ENCODE peak calls at places on chromosomes 7 and 10, in five cellular contexts. I, Y, F, T and R are unnamed samples. For H3K27me3, the result is how much of the 10 kb centered on the place peaks cover.

GRCh38 chr7:40507166-40507565 is 372.4 kb downstream of the SUGCT start:
- DNase-seq in T (no peak), Y (no peak), F (no peak), I (no peak), R (no peak)

GRCh38 chr10:122258136-122259074 is 12.7 kb upstream of the BTBD16 start:
- DNase-seq in F (no peak), T (no peak), Y (no peak), I (peak), R (no peak)

GRCh38 chr7:90834771-90835170 is 238.7 kb downstream of the CDK14 start:
- DNase-seq in T (no peak), I (no peak), Y (no peak), F (no peak), R (no peak)

GRCh38 chr10:132961-133898 is 2.0 kb upstream of the ZMYND11 start:
- DNase-seq in T (no peak), Y (no peak), F (no peak), I (peak), R (no peak)

GRCh38 chr10:92074126-92074887 is 150.7 kb downstream of the BTAF1 start:
- DNase-seq in T (no peak), Y (no peak), F (no peak), I (no peak), R (no peak)

GRCh38 chr10:90993340-90993739 is 72.5 kb upstream of the ANKRD1 start:
- DNase-seq in I (no peak), T (no peak), Y (no peak), F (no peak), R (no peak)

GRCh38 chr7:26156454-26157365 is 4.7 kb downstream of the NFE2L3 start:
- DNase-seq in I (peak), F (peak), Y (peak), T (no peak), R (peak)

GRCh38 chr7:78489423-78489822 is 690.9 kb downstream of the PHTF2 start:
- DNase-seq in F (no peak), T (no peak), I (no peak), Y (no peak), R (no peak)

GRCh38 chr10:122854648-122855047 is 9.0 kb upstream of the CUZD1 start:
- DNase-seq in Y (no peak), T (no peak), I (peak), F (no peak), R (no peak)

GRCh38 chr10:86031-86430 is 36.9 kb upstream of the TUBB8 start:
- DNase-seq in I (no peak), Y (no peak), T (no peak), F (no peak), R (no peak)

GRCh38 chr7:47379629-47380324 is 202.1 kb downstream of the TNS3 start:
- DNase-seq in Y (no peak), I (no peak), F (no peak), T (peak), R (no peak)

GRCh38 chr7:111041577-111041976 is 49.4 kb upstream of the LRRN3 start:
- DNase-seq in Y (no peak), T (no peak), F (no peak), I (no peak), R (no peak)

GRCh38 chr10:132891994-132892393 is 50.4 kb downstream of the CFAP46 start:
- DNase-seq in Y (no peak), T (no peak), I (no peak), F (no peak), R (no peak)

GRCh38 chr10:7756360-7756992 is 31.3 kb downstream of the KIN start:
- DNase-seq in Y (no peak), I (no peak), T (no peak), F (peak), R (no peak)

GRCh38 chr10:133439517-133440461 is 14.0 kb upstream of the SCART1 start:
- DNase-seq in F (no peak), I (no peak), Y (no peak), T (no peak), R (no peak)

GRCh38 chr7:155986497-155987160 is 174.4 kb upstream of the SHH start:
- DNase-seq in Y (no peak), F (no peak), I (no peak), T (no peak), R (no peak)

GRCh38 chr10:97903128-97904025 is 53.7 kb downstream of the GOLGA7B start:
- DNase-seq in F (no peak), I (no peak), T (no peak), Y (no peak), R (no peak)

GRCh38 chr10:68112837-68113236 is 3.5 kb downstream of the MYPN start:
- DNase-seq in T (no peak), Y (no peak), F (no peak), I (no peak), R (no peak)

GRCh38 chr10:68107651-68108449 is 1.4 kb upstream of the MYPN start:
- DNase-seq in I (no peak), T (no peak), Y (no peak), F (no peak), R (no peak)

GRCh38 chr10:68111580-68111979 is 2.3 kb downstream of the MYPN start:
- DNase-seq in I (no peak), T (no peak), F (no peak), Y (no peak), R (no peak)

GRCh38 chr10:68109312-68109711 is at the start of gene MYPN:
- DNase-seq in I (no peak), T (peak), Y (no peak), F (no peak), R (no peak)

GRCh38 chr10:68110027-68110426 is 739 bp downstream of the MYPN start:
- DNase-seq in T (no peak), I (no peak), F (no peak), Y (no peak), R (no peak)
- H3K4me3 ChIP-seq in T (peak), I (no peak), F (no peak), Y (no peak), R (no peak)

GRCh38 chr10:103849212-103849877 is 6.0 kb downstream of the SH3PXD2A start:
- DNase-seq in I (no peak), Y (no peak), T (no peak), F (no peak), R (no peak)
- H3K27me3 ChIP-seq in I (under half), Y (under half), T (under half), F (under half), R (under half)

GRCh38 chr10:84406592-84406991 is 78.2 kb downstream of the CCSER2 start:
- DNase-seq in I (no peak), T (no peak), Y (no peak), F (no peak), R (no peak)
- H3K4me3 ChIP-seq in I (no peak), T (no peak), Y (no peak), F (no peak), R (no peak)

GRCh38 chr7:148394582-148394981 is 196.0 kb upstream of the C7orf33 start:
- DNase-seq in T (no peak), F (no peak), I (no peak), Y (no peak), R (no peak)
- H3K27me3 ChIP-seq in T (under half), F (under half), I (under half), Y (under half), R (under half)

GRCh38 chr7:13062596-13062995 is 375.2 kb downstream of the ARL4A start:
- DNase-seq in I (no peak), Y (no peak), F (no peak), T (no peak), R (no peak)

GRCh38 chr7:13055732-13056369 is 368.4 kb downstream of the ARL4A start:
- DNase-seq in T (no peak), F (no peak), I (no peak), Y (no peak), R (no peak)

GRCh38 chr7:13061115-13061514 is 373.7 kb downstream of the ARL4A start:
- DNase-seq in Y (no peak), I (no peak), T (no peak), F (no peak), R (no peak)

GRCh38 chr7:13060173-13060572 is 372.7 kb downstream of the ARL4A start:
- DNase-seq in Y (no peak), F (no peak), I (no peak), T (no peak), R (no peak)

GRCh38 chr7:13057462-13058200 is 370.2 kb downstream of the ARL4A start:
- DNase-seq in Y (no peak), T (no peak), F (no peak), I (no peak), R (no peak)
- H3K4me3 ChIP-seq in Y (no peak), T (peak), F (no peak), I (no peak), R (peak)

GRCh38 chr7:24979863-24980694 is at the start of gene OSBPL3:
- DNase-seq in I (no peak), T (peak), F (peak), Y (peak), R (peak)
- H3K27me3 ChIP-seq in I (under half), T (under half), F (under half), Y (under half), R (under half)

DNA sequence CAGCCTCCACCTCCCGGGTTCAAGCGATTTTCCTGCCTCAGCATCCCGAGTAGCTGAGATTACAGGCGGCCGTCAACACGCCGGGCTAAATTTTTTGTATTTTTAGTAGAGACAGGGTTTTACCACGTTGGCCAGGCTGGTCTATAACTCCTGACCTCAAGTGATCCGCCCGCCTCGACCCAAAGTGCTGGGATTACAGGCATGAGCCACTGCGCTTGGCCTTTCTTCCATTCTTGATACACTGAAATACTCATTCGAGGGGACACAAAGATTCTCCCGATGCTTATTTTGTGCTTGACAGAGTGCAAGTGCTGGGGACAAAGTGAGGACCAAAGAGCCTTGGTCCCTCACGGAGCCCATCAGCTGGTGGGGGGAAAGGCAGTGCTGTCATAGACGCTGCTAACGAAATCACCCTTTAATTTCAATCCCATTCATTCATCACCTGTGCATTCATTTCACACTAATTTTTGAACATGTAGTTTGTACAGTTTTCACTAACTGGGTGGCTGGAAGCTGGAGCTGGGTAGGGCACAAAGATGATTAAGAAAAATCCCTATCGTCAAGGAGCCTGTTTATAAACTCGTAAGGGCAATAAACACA is 621 bp upstream of the FAM133B start:
- DNase-seq in Y (no peak), I (no peak), F (no peak), T (no peak), R (no peak)
- H3K4me3 ChIP-seq in Y (no peak), I (peak), F (peak), T (peak), R (peak)

DNA sequence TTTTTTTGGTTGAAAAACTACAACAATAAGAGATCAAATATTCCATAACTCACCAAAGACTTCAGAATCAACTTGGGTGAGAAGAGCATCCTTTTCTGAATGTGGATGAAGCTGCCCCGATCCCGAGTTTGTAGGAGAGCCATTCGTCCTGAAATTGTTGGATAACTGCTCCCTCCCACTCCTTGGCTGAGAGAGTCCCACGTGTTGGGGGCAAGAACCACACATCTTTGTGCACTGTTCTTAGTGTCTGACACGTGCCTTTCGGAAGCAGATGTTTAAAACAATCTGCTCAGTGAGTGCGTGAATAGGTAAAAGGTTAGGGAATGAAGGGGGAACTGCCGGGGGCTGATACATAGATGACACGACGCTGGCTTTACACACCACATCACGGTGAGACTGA is 575.7 kb downstream of the PTPRN2 start:
- DNase-seq in T (no peak), Y (no peak), I (no peak), F (no peak), R (no peak)
- H3K27me3 ChIP-seq in T (under half), Y (under half), I (under half), F (under half), R (under half)

GRCh38 chr7:120991133-120991532 is 2.6 kb downstream of the CPED1 start:
- DNase-seq in I (no peak), F (no peak), T (no peak), Y (no peak), R (no peak)

GRCh38 chr7:120990468-120991118 is 2.1 kb downstream of the CPED1 start:
- DNase-seq in F (no peak), I (no peak), Y (no peak), T (no peak), R (no peak)

GRCh38 chr7:120992272-120993010 is 3.9 kb downstream of the CPED1 start:
- DNase-seq in I (no peak), Y (no peak), F (no peak), T (no peak), R (no peak)

GRCh38 chr7:120993011-120993574 is 4.6 kb downstream of the CPED1 start:
- DNase-seq in Y (no peak), F (no peak), T (no peak), I (no peak), R (no peak)

GRCh38 chr7:120991570-120991969 is 3.1 kb downstream of the CPED1 start:
- DNase-seq in I (no peak), Y (no peak), T (no peak), F (no peak), R (no peak)
- H3K4me3 ChIP-seq in I (no peak), Y (no peak), T (peak), F (no peak), R (no peak)